ENCODE peak calls at places on chromosomes 6 and 20, in four cellular contexts. P is left lung, A is hepatocyte, N is fibroblast of lung. V is an unnamed sample.

GRCh38 chr6:125307964-125308615 is 6.3 kb upstream of the HDDC2 start:
- DNase-seq in P (no peak), A (peak; percentile 8), N (no peak), V (no peak)

GRCh38 chr6:11333292-11333849 is 100.9 kb upstream of the NEDD9 start:
- DNase-seq in P (no peak), A (no peak), N (no peak), V (no peak)

GRCh38 chr20:63042448-63043071 is 35.8 kb upstream of the BHLHE23 start:
- DNase-seq in P (no peak), A (no peak), N (no peak), V (no peak)

GRCh38 chr6:96286503-96286902 is 235.1 kb upstream of the UFL1 start:
- DNase-seq in P (no peak), A (no peak), N (no peak), V (no peak)

GRCh38 chr6:167229586-167229985 is 61.5 kb upstream of the UNC93A start:
- DNase-seq in P (no peak), A (no peak), N (no peak), V (no peak)

GRCh38 chr6:25041676-25042598 is 106.2 kb upstream of the RIPOR2 start:
- DNase-seq in P (no peak), A (no peak), N (no peak), V (no peak)

GRCh38 chr6:2956930-2957329 is 14.4 kb downstream of the SERPINB6 start:
- DNase-seq in P (no peak), A (no peak), N (peak; percentile 41), V (no peak)

GRCh38 chr20:50691585-50692552 is 527 bp upstream of the RIPOR3 start:
- DNase-seq in P (no peak), A (peak; percentile 57), N (peak; percentile 64), V (no peak)

GRCh38 chr20:53489528-53489927 is 104.1 kb downstream of the ZNF217 start:
- DNase-seq in P (no peak), A (no peak), N (no peak), V (no peak)

GRCh38 chr20:15257071-15257470 is 919.7 kb upstream of the FLRT3 start:
- DNase-seq in P (no peak), A (no peak), N (no peak), V (no peak)

GRCh38 chr6:51093899-51094665 is 275.4 kb downstream of the TFAP2B start:
- DNase-seq in P (no peak), A (no peak), N (no peak), V (no peak)

GRCh38 chr20:64131406-64131805 is 24.0 kb upstream of the NPBWR2 start:
- DNase-seq in P (peak; percentile 16), A (no peak), N (no peak), V (peak; percentile 39)

GRCh38 chr6:33112148-33112547 is 36.4 kb downstream of the HLA-DPB1 start:
- DNase-seq in P (no peak), A (peak; percentile 64), N (peak; percentile 48), V (peak; percentile 55)

DNA sequence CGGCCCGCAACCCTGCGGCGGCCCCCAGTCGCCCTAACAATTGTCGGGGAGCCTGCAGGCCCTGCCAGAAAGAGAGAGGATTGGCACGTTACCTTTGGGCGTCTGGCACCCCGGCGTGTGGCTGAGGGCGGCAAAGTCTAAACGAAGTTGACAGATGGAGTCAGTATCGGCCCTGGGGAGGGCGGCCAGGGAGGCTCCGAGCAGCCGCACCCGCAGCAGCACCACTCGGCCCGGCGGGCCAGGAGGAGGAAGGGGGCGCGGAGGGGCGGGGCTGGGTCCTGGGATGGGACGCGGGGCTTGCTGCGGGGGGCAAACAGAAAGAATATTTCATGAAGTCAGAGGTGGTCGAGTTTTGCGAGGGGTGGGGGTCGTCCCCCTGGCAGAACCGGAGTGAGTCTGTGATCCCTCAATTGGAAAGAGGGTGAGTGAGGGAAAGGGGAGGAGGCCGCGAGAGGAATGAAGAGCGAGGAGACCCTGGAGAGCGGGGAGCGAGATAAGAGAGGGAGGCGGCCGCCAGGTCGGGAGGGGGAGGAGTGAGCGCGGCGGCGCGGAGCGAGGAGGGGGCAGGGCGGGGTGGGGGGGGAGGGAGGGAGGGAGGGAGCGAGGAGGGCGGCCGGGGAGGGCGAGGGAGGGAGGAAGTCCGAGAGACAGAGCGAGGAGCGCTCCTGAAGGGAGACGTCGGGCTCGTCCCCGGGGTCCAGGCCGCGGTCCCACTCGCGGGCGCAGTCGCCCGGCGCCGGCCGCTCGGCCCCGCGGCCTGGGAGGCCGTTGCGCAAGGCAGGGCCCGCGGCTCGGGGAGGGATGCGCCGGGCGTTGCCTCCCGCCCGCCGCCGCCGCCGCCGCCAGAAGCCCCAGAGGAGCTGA is at the start of gene FOXF2:
- DNase-seq in P (no peak), A (peak; percentile 69), N (no peak), V (peak; percentile 39)
- H3K4me3 ChIP-seq in P (peak within 1 kb of the TSS; percentile 41), A (peak within 1 kb of the TSS; percentile 77), N (peak within 1 kb of the TSS; percentile 73), V (peak within 1 kb of the TSS; percentile 60)

GRCh38 chr20:45497971-45498494 is 17.4 kb downstream of the SPINT3 start:
- DNase-seq in P (no peak), A (no peak), N (no peak), V (no peak)

GRCh38 chr20:45501600-45501999 is 13.8 kb downstream of the SPINT3 start:
- DNase-seq in P (no peak), A (no peak), N (peak; percentile 1), V (no peak)

GRCh38 chr20:45503430-45503829 is 12.0 kb downstream of the SPINT3 start:
- DNase-seq in P (no peak), A (no peak), N (no peak), V (no peak)

GRCh38 chr20:45502561-45502960 is 12.9 kb downstream of the SPINT3 start:
- DNase-seq in P (no peak), A (no peak), N (no peak), V (no peak)

DNA sequence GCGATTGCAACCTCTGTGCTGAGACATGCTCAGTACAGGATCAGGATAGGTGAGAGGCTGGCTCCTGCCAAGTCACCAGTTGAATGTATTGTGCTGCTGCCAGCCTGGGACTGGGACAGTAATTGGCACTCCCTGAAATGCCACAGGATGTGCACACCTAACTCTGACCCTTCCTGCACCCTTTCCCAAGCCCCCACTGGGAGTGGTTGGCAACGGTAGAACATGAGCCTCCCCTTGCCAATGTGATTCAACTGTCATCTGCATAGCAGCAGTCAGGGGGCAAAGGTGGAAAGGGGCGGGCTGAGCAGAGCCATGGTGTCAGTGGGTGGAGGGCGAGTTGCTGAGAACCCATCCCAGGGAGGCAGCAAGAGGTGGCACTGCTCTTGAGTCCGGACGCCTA is 15.4 kb downstream of the SPINT3 start:
- DNase-seq in P (no peak), A (no peak), N (no peak), V (no peak)
- H3K27me3 ChIP-seq in P (no peaks in the 10 kb centered on the region), A (peaks cover 4% of the 10 kb centered on the region), N (no peaks in the 10 kb centered on the region), V (peaks cover 60% of the 10 kb centered on the region)

DNA sequence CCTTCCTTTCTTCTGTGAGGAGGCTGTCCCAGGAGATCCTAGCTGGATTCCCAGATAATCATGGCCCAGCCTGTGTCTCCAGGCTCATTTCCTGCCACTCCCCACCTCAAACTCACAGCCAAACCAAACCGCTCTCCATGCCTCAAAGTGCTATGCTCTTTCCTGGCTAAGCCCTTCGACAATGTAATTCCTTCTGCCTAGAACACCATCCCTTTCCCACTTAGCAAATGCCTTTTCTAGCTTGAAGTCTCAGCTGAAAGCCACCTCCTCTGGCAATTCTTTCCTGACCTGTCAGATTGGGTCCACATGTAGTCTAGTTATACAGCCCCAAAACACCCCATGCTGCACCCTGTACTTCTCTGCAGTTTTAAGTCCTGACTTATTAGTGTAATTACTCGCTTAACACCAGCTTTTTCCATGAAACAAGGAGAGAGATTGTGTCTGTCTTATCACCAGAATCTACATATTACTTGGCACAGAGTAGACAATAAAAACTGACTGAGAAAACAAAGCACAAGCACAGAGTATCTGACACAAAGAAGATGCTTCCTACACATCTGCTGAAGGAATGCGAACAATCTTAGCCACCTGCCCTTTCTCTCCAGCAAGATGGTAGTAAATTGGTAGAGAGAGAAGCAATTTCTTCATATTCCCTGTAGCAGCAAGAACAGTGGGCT is 5.4 kb downstream of the TRIM26 start:
- DNase-seq in P (no peak), A (no peak), N (peak; percentile 49), V (peak; percentile 56)
- H3K4me3 ChIP-seq in P (no peak overlapping the region), A (no peak overlapping the region), N (no peak overlapping the region), V (no peak overlapping the region)

GRCh38 chr6:1598886-1599285 is 10.8 kb upstream of the FOXC1 start:
- DNase-seq in P (peak; percentile 78), A (no peak), N (no peak), V (no peak)
- H3K27me3 ChIP-seq in P (peaks cover 47% of the 10 kb centered on the region), A (peaks cover 40% of the 10 kb centered on the region), N (peaks cover 23% of the 10 kb centered on the region), V (no peaks in the 10 kb centered on the region)

GRCh38 chr6:87702589-87702945 is 534 bp upstream of the AKIRIN2 start:
- DNase-seq in P (no peak), A (peak; percentile 40), N (peak; percentile 77), V (no peak)
- H3K4me3 ChIP-seq in P (peak overlapping the region; percentile 43), A (peak overlapping the region; percentile 24), N (peak overlapping the region; percentile 83), V (peak overlapping the region; percentile 86)

GRCh38 chr20:25066386-25066785 is 8.4 kb upstream of the ACSS1 start:
- DNase-seq in P (no peak), A (no peak), N (no peak), V (no peak)

GRCh38 chr20:25064561-25064960 is 6.6 kb upstream of the ACSS1 start:
- DNase-seq in P (no peak), A (no peak), N (no peak), V (no peak)

GRCh38 chr20:25065625-25066338 is 7.8 kb upstream of the ACSS1 start:
- DNase-seq in P (no peak), A (peak; percentile 67), N (peak; percentile 48), V (no peak)

GRCh38 chr20:25063981-25064380 is 6.0 kb upstream of the ACSS1 start:
- DNase-seq in P (no peak), A (no peak), N (no peak), V (no peak)

DNA sequence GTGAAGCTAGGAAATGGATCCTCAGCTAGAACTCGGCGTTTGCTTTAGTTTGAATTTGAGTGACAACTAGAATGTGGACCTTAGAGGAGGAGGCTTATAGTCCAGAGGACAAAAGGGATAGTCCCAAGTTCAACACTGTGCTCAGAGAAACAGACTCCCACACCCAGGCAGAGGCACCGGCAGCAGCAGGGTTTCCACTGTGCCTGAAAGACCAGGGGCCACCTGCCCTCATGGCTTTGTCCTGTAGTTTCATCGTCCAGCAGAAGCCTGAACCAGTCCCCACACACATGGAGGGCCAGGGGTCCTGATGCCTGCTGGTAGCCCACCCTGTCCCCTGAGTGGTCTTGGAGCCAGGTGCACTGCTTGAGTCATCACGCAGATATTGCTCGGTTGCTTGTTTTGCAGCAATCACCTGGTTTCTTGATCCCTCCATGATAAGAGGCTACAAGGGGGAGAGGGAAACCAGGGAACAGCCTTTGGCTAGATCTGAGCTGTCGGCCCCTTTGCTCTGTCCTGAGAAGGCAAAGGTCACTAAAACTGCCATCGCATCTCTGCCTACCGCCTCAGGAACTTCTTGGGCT is 7.2 kb upstream of the ACSS1 start:
- DNase-seq in P (no peak), A (peak; percentile 54), N (no peak), V (no peak)
- H3K27me3 ChIP-seq in P (peaks cover 5% of the 10 kb centered on the region), A (peaks cover 20% of the 10 kb centered on the region), N (peaks cover 44% of the 10 kb centered on the region), V (peaks cover 7% of the 10 kb centered on the region)

DNA sequence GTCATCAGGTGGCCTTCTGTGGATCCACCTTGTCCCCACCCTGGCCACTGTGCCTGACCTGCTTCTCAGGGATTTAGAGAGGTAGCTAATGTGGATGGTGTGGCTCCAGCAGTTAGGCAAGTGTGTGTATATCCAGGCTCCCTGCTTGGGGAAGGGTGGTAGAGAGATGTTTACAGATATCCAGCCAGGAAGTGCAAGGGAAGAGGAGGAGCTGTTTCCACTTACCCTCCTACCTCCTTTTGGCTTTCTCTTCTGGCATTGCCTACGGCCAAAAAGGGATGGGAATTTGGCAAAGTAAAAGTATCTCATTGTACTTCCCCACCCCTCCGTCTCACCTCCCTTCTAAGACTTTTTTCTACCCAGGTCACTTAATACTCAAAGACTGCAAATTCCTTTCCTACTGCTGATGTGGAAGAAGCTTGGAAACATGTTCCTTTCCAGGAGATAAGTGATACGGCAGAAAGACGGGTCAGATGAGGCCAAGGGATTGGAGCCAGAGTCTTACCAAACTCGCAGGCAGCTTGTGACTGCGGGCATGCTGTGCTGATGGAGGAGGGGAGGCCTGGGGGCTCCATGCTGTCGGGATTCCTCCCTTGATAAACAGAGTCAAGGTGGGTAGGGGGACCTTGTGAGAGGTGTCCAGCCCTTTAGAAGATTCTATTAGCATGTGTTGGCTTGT is 253.4 kb downstream of the PRL start:
- DNase-seq in P (no peak), A (no peak), N (no peak), V (peak; percentile 28)
- H3K4me3 ChIP-seq in P (no peak overlapping the region), A (no peak overlapping the region), N (peak overlapping the region; percentile 42), V (no peak overlapping the region)

V was measured in MG63.